ENCODE peak calls at places on chromosomes 4 and X, in seven cellular contexts. One of them, this sample, is unnamed.

GRCh38 chr4:113821851-113822250 is 60.3 kb upstream of the CAMK2D start:
- DNase-seq in transverse colon: no peak
- DNase-seq in Peyer's patch: no peak
- DNase-seq in IMR-90: no peak
- DNase-seq in tibial nerve: no peak
- DNase-seq in gastrocnemius medialis: no peak
- DNase-seq in esophagus squamous epithelium: no peak
- DNase-seq in this sample: no peak

GRCh38 chr4:183139058-183139740 is 40.1 kb downstream of the WWC2 start:
- DNase-seq in transverse colon: no peak
- DNase-seq in Peyer's patch: no peak
- DNase-seq in IMR-90: peak
- DNase-seq in tibial nerve: no peak
- DNase-seq in gastrocnemius medialis: no peak
- DNase-seq in esophagus squamous epithelium: no peak
- DNase-seq in this sample: no peak

GRCh38 chr4:165325732-165326512 is 1.5 kb upstream of the MSMO1 start:
- DNase-seq in transverse colon: no peak
- DNase-seq in Peyer's patch: peak
- DNase-seq in IMR-90: peak
- DNase-seq in tibial nerve: no peak
- DNase-seq in gastrocnemius medialis: no peak
- DNase-seq in esophagus squamous epithelium: no peak
- DNase-seq in this sample: no peak

GRCh38 chr4:169615467-169616106 is 3.2 kb upstream of the NEK1 start:
- DNase-seq in transverse colon: no peak
- DNase-seq in Peyer's patch: no peak
- DNase-seq in IMR-90: peak
- DNase-seq in tibial nerve: no peak
- DNase-seq in gastrocnemius medialis: no peak
- DNase-seq in esophagus squamous epithelium: no peak
- DNase-seq in this sample: no peak

GRCh38 chr4:177108708-177109107 is 201.0 kb upstream of the NEIL3 start:
- DNase-seq in transverse colon: no peak
- DNase-seq in Peyer's patch: no peak
- DNase-seq in IMR-90: peak
- DNase-seq in tibial nerve: no peak
- DNase-seq in gastrocnemius medialis: no peak
- DNase-seq in esophagus squamous epithelium: no peak
- DNase-seq in this sample: no peak

GRCh38 chr4:20520901-20521300 is 179.4 kb upstream of the PACRGL start:
- DNase-seq in transverse colon: no peak
- DNase-seq in Peyer's patch: no peak
- DNase-seq in IMR-90: peak
- DNase-seq in tibial nerve: no peak
- DNase-seq in gastrocnemius medialis: no peak
- DNase-seq in esophagus squamous epithelium: no peak
- DNase-seq in this sample: no peak

GRCh38 chr4:173443121-173443520 is 44.2 kb upstream of the SCRG1 start:
- DNase-seq in transverse colon: no peak
- DNase-seq in Peyer's patch: no peak
- DNase-seq in IMR-90: no peak
- DNase-seq in tibial nerve: no peak
- DNase-seq in gastrocnemius medialis: no peak
- DNase-seq in esophagus squamous epithelium: no peak
- DNase-seq in this sample: no peak

GRCh38 chrX:132791725-132792124 is 166.7 kb downstream of the HS6ST2 start:
- DNase-seq in transverse colon: no peak
- DNase-seq in Peyer's patch: no peak
- DNase-seq in IMR-90: no peak
- DNase-seq in tibial nerve: no peak
- DNase-seq in gastrocnemius medialis: no peak
- DNase-seq in esophagus squamous epithelium: no peak
- DNase-seq in this sample: no peak

GRCh38 chrX:57929373-57929772 is 19.1 kb upstream of the ZXDA start:
- DNase-seq in transverse colon: no peak
- DNase-seq in Peyer's patch: no peak
- DNase-seq in IMR-90: peak
- DNase-seq in tibial nerve: no peak
- DNase-seq in gastrocnemius medialis: no peak
- DNase-seq in esophagus squamous epithelium: no peak
- DNase-seq in this sample: no peak

GRCh38 chr4:142497606-142498005 is 348.5 kb downstream of the INPP4B start:
- DNase-seq in transverse colon: no peak
- DNase-seq in Peyer's patch: no peak
- DNase-seq in IMR-90: no peak
- DNase-seq in tibial nerve: no peak
- DNase-seq in gastrocnemius medialis: no peak
- DNase-seq in esophagus squamous epithelium: no peak
- DNase-seq in this sample: no peak

GRCh38 chr4:155371432-155372043 is 5.2 kb downstream of the MAP9 start:
- DNase-seq in transverse colon: no peak
- DNase-seq in Peyer's patch: no peak
- DNase-seq in IMR-90: peak
- DNase-seq in tibial nerve: no peak
- DNase-seq in gastrocnemius medialis: no peak
- DNase-seq in esophagus squamous epithelium: no peak
- DNase-seq in this sample: no peak

GRCh38 chr4:13891544-13891939 is 264.0 kb upstream of the BOD1L1 start:
- DNase-seq in transverse colon: no peak
- DNase-seq in Peyer's patch: no peak
- DNase-seq in IMR-90: peak
- DNase-seq in tibial nerve: no peak
- DNase-seq in gastrocnemius medialis: no peak
- DNase-seq in esophagus squamous epithelium: no peak
- DNase-seq in this sample: no peak

GRCh38 chrX:143206961-143207360 is 181.2 kb downstream of the SPANXN4 start:
- DNase-seq in transverse colon: no peak
- DNase-seq in Peyer's patch: no peak
- DNase-seq in IMR-90: no peak
- DNase-seq in tibial nerve: no peak
- DNase-seq in gastrocnemius medialis: no peak
- DNase-seq in esophagus squamous epithelium: no peak
- DNase-seq in this sample: no peak

GRCh38 chr4:16616981-16617380 is 281.5 kb downstream of the LDB2 start:
- DNase-seq in transverse colon: no peak
- DNase-seq in Peyer's patch: no peak
- DNase-seq in IMR-90: no peak
- DNase-seq in tibial nerve: no peak
- DNase-seq in gastrocnemius medialis: no peak
- DNase-seq in esophagus squamous epithelium: no peak
- DNase-seq in this sample: no peak

GRCh38 chr4:79224777-79225104 is 101.1 kb downstream of the NAA11 start:
- DNase-seq in transverse colon: no peak
- DNase-seq in Peyer's patch: no peak
- DNase-seq in IMR-90: no peak
- DNase-seq in tibial nerve: no peak
- DNase-seq in gastrocnemius medialis: no peak
- DNase-seq in esophagus squamous epithelium: no peak
- DNase-seq in this sample: no peak

GRCh38 chrX:54776987-54777672 is 20.9 kb downstream of the ITIH6 start:
- DNase-seq in transverse colon: no peak
- DNase-seq in Peyer's patch: no peak
- DNase-seq in IMR-90: no peak
- DNase-seq in tibial nerve: no peak
- DNase-seq in gastrocnemius medialis: no peak
- DNase-seq in esophagus squamous epithelium: no peak
- DNase-seq in this sample: no peak

GRCh38 chr4:186240848-186241491 is 13.7 kb downstream of the KLKB1 start:
- DNase-seq in transverse colon: no peak
- DNase-seq in Peyer's patch: no peak
- DNase-seq in IMR-90: no peak
- DNase-seq in tibial nerve: no peak
- DNase-seq in gastrocnemius medialis: no peak
- DNase-seq in esophagus squamous epithelium: no peak
- DNase-seq in this sample: no peak

GRCh38 chr4:10131202-10131601 is 14.6 kb upstream of the WDR1 start:
- DNase-seq in transverse colon: no peak
- DNase-seq in Peyer's patch: no peak
- DNase-seq in IMR-90: no peak
- DNase-seq in tibial nerve: no peak
- DNase-seq in gastrocnemius medialis: no peak
- DNase-seq in esophagus squamous epithelium: no peak
- DNase-seq in this sample: no peak

GRCh38 chrX:67570839-67571238 is 27.0 kb downstream of the AR start:
- DNase-seq in transverse colon: no peak
- DNase-seq in Peyer's patch: no peak
- DNase-seq in IMR-90: no peak
- DNase-seq in tibial nerve: no peak
- DNase-seq in gastrocnemius medialis: no peak
- DNase-seq in esophagus squamous epithelium: no peak
- DNase-seq in this sample: no peak

DNA sequence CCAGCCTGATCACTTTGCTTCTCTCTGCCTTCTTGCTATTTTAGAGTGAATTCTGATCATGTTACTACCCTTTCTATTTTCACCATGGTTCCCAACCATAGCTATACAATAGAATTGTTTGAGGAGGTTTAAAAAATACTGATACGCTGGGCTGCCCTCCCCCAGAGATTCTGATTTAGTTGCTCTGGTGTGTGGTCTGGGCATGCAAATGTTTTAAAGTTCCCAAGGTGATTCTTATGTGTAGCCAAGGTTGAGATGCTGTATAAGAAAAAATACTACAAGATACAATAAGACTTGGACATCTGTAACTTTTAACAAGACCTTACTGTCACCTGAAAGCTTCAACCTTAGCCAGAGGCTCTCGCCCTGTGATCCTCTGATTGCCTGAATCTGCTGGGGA is 22.2 kb upstream of the INTS6L start:
- DNase-seq in transverse colon: no peak
- DNase-seq in Peyer's patch: no peak
- DNase-seq in IMR-90: no peak
- DNase-seq in tibial nerve: no peak
- DNase-seq in gastrocnemius medialis: no peak
- DNase-seq in esophagus squamous epithelium: no peak
- DNase-seq in this sample: no peak
- H3K27ac ChIP-seq in transverse colon: no peak
- H3K27ac ChIP-seq in Peyer's patch: no peak
- H3K27ac ChIP-seq in IMR-90: no peak
- H3K27ac ChIP-seq in tibial nerve: no peak
- H3K27ac ChIP-seq in gastrocnemius medialis: no peak
- H3K27ac ChIP-seq in esophagus squamous epithelium: no peak
- H3K27ac ChIP-seq in this sample: no peak

GRCh38 chrX:45775462-45775861 is 574.8 kb upstream of the DIPK2B start:
- DNase-seq in transverse colon: no peak
- DNase-seq in Peyer's patch: no peak
- DNase-seq in IMR-90: peak
- DNase-seq in tibial nerve: no peak
- DNase-seq in gastrocnemius medialis: no peak
- DNase-seq in esophagus squamous epithelium: no peak
- DNase-seq in this sample: no peak
- TF ChIP-seq POLR2A in transverse colon: no peak
- TF ChIP-seq POLR2A in Peyer's patch: no peak
- TF ChIP-seq POLR2A in IMR-90: no peak
- TF ChIP-seq POLR2A in tibial nerve: no peak
- TF ChIP-seq POLR2A in gastrocnemius medialis: no peak
- TF ChIP-seq POLR2A in esophagus squamous epithelium: no peak
- TF ChIP-seq POLR2A in this sample: no peak

GRCh38 chrX:100687546-100687945 is 43.5 kb downstream of the SRPX2 start:
- DNase-seq in transverse colon: no peak
- DNase-seq in Peyer's patch: no peak
- DNase-seq in IMR-90: no peak
- DNase-seq in tibial nerve: no peak
- DNase-seq in gastrocnemius medialis: no peak
- DNase-seq in esophagus squamous epithelium: no peak
- DNase-seq in this sample: no peak

GRCh38 chrX:100685997-100686305 is 42.0 kb downstream of the SRPX2 start:
- DNase-seq in transverse colon: no peak
- DNase-seq in Peyer's patch: no peak
- DNase-seq in IMR-90: no peak
- DNase-seq in tibial nerve: no peak
- DNase-seq in gastrocnemius medialis: no peak
- DNase-seq in esophagus squamous epithelium: no peak
- DNase-seq in this sample: no peak

GRCh38 chrX:100687128-100687527 is 43.1 kb downstream of the SRPX2 start:
- DNase-seq in transverse colon: no peak
- DNase-seq in Peyer's patch: no peak
- DNase-seq in IMR-90: no peak
- DNase-seq in tibial nerve: no peak
- DNase-seq in gastrocnemius medialis: no peak
- DNase-seq in esophagus squamous epithelium: no peak
- DNase-seq in this sample: no peak

GRCh38 chrX:100682939-100683338 is 38.9 kb downstream of the SRPX2 start:
- DNase-seq in transverse colon: no peak
- DNase-seq in Peyer's patch: no peak
- DNase-seq in IMR-90: no peak
- DNase-seq in tibial nerve: no peak
- DNase-seq in gastrocnemius medialis: no peak
- DNase-seq in esophagus squamous epithelium: no peak
- DNase-seq in this sample: no peak

DNA sequence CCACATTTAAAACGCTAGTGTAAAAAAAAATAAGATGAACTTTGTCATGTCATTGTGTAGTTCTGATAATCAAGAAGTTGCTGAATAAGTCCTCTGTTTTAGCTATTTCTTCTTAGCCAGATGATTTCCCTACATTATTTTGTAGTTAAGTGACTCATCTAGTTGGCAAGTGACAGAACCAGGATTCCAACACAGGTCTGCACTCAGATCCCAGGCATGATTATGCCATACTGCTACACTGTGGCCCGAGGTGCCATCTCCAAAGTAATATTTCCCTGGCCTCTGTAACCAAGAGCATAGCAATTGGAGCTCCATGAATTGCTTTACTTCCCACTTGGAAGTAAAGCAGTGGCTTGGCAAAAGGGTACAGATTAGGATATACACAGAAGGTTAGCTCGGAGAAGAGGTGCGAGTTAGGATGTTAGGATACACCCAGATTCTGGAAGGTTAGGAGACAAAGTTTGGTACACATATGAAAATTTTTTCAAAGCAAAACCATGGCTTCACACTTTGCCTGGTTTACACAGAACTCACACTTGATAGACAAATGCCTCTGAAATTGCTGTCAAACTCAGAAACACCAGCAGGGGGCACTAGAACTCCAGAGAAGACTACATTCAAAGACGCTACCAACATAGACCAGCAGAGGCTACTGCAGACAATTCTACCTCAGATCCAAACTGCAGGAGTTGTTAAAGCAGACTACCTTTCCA is 41.4 kb downstream of the SRPX2 start:
- DNase-seq in transverse colon: peak
- DNase-seq in Peyer's patch: peak
- DNase-seq in IMR-90: peak
- DNase-seq in tibial nerve: peak
- DNase-seq in gastrocnemius medialis: no peak
- DNase-seq in esophagus squamous epithelium: no peak
- DNase-seq in this sample: peak
- TF ChIP-seq CTCF in transverse colon: peak
- TF ChIP-seq CTCF in Peyer's patch: peak
- TF ChIP-seq CTCF in IMR-90: peak
- TF ChIP-seq CTCF in tibial nerve: peak
- TF ChIP-seq CTCF in gastrocnemius medialis: peak
- TF ChIP-seq CTCF in esophagus squamous epithelium: peak
- TF ChIP-seq CTCF in this sample: peak

DNA sequence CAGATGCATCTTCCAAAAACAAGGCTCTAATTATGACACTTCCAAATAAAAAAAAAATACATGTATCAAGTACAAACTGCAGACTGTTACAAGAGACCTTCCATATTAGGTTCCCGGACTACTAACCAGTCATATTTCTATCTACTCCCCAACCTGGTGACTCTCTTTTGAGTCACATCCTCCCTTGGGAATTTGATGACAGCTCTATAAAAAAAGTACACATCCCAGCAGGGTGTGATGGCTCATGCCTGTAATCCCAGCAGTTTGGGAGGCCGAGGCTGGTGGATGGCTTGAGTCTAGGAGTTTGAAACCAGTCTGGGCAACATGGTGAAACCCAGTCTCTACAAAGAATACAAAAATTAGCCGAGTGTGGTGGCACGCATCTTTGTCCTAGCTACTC is 14.9 kb downstream of the RPGR start:
- DNase-seq in transverse colon: no peak
- DNase-seq in Peyer's patch: no peak
- DNase-seq in IMR-90: peak
- DNase-seq in tibial nerve: no peak
- DNase-seq in gastrocnemius medialis: no peak
- DNase-seq in esophagus squamous epithelium: no peak
- DNase-seq in this sample: no peak
- H3K27ac ChIP-seq in transverse colon: no peak
- H3K27ac ChIP-seq in Peyer's patch: no peak
- H3K27ac ChIP-seq in IMR-90: peak
- H3K27ac ChIP-seq in tibial nerve: no peak
- H3K27ac ChIP-seq in gastrocnemius medialis: no peak
- H3K27ac ChIP-seq in esophagus squamous epithelium: no peak
- H3K27ac ChIP-seq in this sample: no peak